ENCODE peak calls at places on chromosomes 4 and X, in eight cellular contexts. L, D, V, O, Z, U, A and G are unnamed samples. For H3K4me1, the result is how much of the 10 kb centered on the place peaks cover.

GRCh38 chr4:73528171-73528570 is 46.6 kb downstream of the AFM start:
- DNase-seq in U (no peak), V (no peak), O (peak), L (no peak), D (no peak), A (no peak), Z (no peak), G (no peak)

GRCh38 chr4:47836655-47837581 is 949 bp downstream of the CORIN start:
- DNase-seq in L (peak), A (peak), Z (peak), D (peak), V (peak), U (no peak), O (peak), G (peak)

GRCh38 chrX:107597791-107598190 is 30.5 kb upstream of the PRPS1 start:
- DNase-seq in A (no peak), L (no peak), Z (no peak), V (no peak), U (no peak), D (no peak), O (no peak), G (no peak)

GRCh38 chr4:113433536-113434246 is 327.8 kb downstream of the CAMK2D start:
- DNase-seq in V (no peak), A (no peak), U (no peak), L (no peak), O (no peak), Z (no peak), D (peak), G (no peak)

GRCh38 chrX:139949703-139950102 is 15.6 kb downstream of the CXorf66 start:
- DNase-seq in U (no peak), A (no peak), V (no peak), D (no peak), O (peak), L (no peak), Z (no peak), G (no peak)

GRCh38 chrX:129161108-129161507 is 362.2 kb downstream of the SMARCA1 start:
- DNase-seq in U (no peak), A (no peak), V (no peak), O (no peak), D (no peak), L (no peak), Z (no peak), G (no peak)

GRCh38 chrX:130715299-130715698 is 187.7 kb downstream of the ENOX2 start:
- DNase-seq in L (no peak), A (no peak), Z (no peak), O (no peak), U (no peak), D (peak), V (no peak), G (no peak)

GRCh38 chrX:129931411-129932136 is 25.6 kb downstream of the UTP14A start:
- DNase-seq in L (peak), O (peak), A (peak), U (peak), Z (peak), V (peak), D (peak), G (peak)

GRCh38 chrX:22690116-22690515 is 309.6 kb upstream of the DDX53 start:
- DNase-seq in Z (no peak), L (peak), V (peak), U (no peak), A (no peak), O (no peak), D (peak), G (no peak)

GRCh38 chr4:157010630-157011029 is 39.0 kb upstream of the PDGFC start:
- DNase-seq in D (no peak), U (no peak), L (no peak), A (no peak), Z (no peak), O (no peak), V (no peak), G (no peak)

GRCh38 chr4:94519925-94520789 is 68.4 kb downstream of the PDLIM5 start:
- DNase-seq in U (no peak), V (no peak), D (no peak), L (no peak), O (no peak), A (no peak), Z (no peak), G (no peak)

GRCh38 chr4:185399466-185399865 is 2.8 kb downstream of the ANKRD37 start:
- DNase-seq in O (no peak), L (no peak), V (no peak), U (no peak), A (no peak), Z (no peak), D (no peak), G (no peak)

GRCh38 chr4:4837921-4838601 is 21.4 kb upstream of the MSX1 start:
- DNase-seq in L (no peak), V (no peak), Z (peak), U (no peak), A (peak), O (peak), D (peak), G (no peak)
- H3K4me1 ChIP-seq in L (under half), V (under half), Z (under half), U (under half), A (under half), O (under half), D (under half), G (under half)

DNA sequence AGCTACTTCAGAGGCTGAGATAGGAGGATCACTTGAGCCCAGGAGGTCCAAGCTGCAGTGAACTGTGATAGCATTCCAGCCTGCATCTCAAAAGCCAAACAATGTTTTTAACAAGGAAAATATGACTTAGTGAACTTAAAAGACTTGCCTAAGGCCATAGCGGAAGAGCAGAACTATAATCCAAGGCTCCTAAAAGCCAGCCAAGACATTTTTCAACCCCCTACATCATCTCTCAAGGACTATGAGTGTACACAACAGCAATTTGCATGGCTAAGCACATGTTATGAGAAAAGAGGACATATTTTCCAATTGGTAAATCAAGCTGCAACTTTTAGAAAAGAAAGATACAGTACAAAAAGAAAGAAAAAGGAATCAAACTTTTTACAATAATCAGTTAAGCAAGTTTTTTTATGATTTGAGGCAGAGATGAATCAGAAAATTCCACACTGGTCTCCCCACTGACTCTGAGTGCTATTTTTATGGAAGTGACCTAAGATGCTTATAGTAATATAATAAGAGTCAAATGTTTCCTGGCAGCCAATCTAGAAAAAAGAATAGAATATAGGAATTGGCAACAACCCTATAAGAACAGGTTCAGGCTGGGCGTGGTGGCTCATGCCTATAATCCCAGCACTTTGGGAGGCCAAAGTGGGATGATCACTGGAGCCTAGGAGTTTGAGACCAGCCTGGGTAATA is 9.8 kb upstream of the ACOT9 start:
- DNase-seq in V (no peak), D (peak), Z (no peak), U (no peak), O (peak), L (no peak), A (no peak), G (no peak)
- H3K27ac ChIP-seq in V (peak), D (peak), Z (no peak), U (no peak), O (peak), L (no peak), A (no peak), G (peak)

GRCh38 chr4:6277139-6277802 is 7.6 kb downstream of the WFS1 start:
- DNase-seq in U (no peak), L (peak), A (no peak), Z (no peak), O (no peak), V (peak), D (no peak), G (no peak)
- H3K4me1 ChIP-seq in U (under half), L (half or more), A (half or more), Z (under half), O (under half), V (half or more), D (under half), G (under half)

GRCh38 chrX:109841869-109842579 is 109.0 kb upstream of the ACSL4 start:
- DNase-seq in V (no peak), A (no peak), U (no peak), O (no peak), Z (no peak), L (no peak), D (peak), G (no peak)

GRCh38 chrX:109845996-109846395 is 112.9 kb upstream of the ACSL4 start:
- DNase-seq in L (no peak), Z (no peak), U (no peak), A (no peak), V (no peak), O (no peak), D (no peak), G (no peak)

GRCh38 chrX:109841257-109841656 is 108.2 kb upstream of the ACSL4 start:
- DNase-seq in L (no peak), D (no peak), Z (no peak), O (no peak), U (no peak), A (no peak), V (no peak), G (no peak)

GRCh38 chrX:109842611-109843010 is 109.6 kb upstream of the ACSL4 start:
- DNase-seq in L (no peak), V (no peak), Z (no peak), U (no peak), D (no peak), O (no peak), A (no peak), G (no peak)

DNA sequence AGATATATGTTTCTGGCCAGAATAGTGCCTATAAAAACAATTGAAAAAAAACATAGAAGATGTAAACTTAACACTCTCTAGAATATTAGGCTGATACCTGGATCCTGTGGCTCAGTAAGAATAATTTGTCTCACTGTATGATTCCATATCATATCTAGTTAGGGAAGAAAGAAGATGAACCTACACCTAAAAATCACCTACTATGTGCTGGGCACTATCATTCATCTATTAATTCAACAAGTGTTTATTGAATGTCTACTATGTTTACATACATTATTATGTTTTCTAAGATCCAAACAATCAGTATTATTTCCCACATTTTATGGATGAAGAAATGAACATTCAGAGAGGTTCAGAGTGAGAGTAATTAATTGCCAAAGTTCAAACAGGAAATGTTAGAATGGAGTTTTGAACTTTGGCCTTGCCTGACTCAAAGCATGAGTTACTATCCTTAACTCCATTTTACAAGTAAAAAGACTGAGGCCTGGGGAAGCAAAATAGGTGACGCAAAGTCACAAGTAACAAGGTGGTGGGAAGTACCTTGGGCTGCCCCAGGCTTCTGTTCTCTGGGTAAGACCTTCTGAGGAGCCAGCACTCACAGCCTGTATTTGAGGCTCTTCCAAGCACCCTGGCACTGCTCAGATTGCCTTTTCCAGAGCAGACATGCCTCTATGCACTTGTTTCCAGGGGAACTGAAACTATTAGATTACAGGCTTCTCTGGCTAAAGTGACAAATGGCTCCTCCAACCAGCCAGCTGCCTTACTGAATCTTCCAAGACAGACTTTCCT is 111.1 kb upstream of the ACSL4 start:
- DNase-seq in V (no peak), L (no peak), O (no peak), U (no peak), Z (no peak), A (no peak), D (peak), G (peak)
- H3K27ac ChIP-seq in V (no peak), L (no peak), O (no peak), U (no peak), Z (no peak), A (no peak), D (no peak), G (peak)

GRCh38 chr4:3527914-3528876 is 4.0 kb downstream of the LRPAP1 start:
- DNase-seq in L (no peak), U (no peak), D (no peak), V (no peak), A (peak), O (no peak), Z (no peak), G (peak)

GRCh38 chr4:3530663-3531254 is 1.5 kb downstream of the LRPAP1 start:
- DNase-seq in O (no peak), A (no peak), D (no peak), U (no peak), Z (no peak), L (no peak), V (no peak), G (peak)

GRCh38 chr4:3530051-3530450 is 2.2 kb downstream of the LRPAP1 start:
- DNase-seq in Z (no peak), U (no peak), V (no peak), O (no peak), L (no peak), A (no peak), D (no peak), G (peak)

GRCh38 chr4:3531306-3531886 is 826 bp downstream of the LRPAP1 start:
- DNase-seq in U (no peak), D (no peak), V (no peak), A (peak), O (no peak), L (no peak), Z (no peak), G (no peak)

DNA sequence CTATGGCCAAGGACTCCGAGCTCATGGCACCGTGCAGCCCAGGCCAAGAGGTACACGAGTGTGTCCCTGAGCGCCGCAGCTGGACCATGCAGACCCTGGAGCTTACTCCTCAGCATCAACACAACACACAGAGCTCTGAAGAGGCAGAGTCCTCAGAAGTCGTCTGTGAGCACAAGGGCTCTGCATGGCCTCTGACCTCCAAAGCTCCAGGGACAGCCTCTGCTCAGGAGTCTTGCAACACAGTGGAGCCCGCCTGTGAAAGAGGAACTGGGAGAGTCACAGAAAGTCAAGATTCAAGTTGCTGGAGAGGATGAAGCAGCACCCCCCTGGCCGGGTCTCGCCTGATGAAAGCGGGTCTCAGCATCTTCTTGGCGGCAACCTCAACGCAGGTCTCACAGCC is 2.9 kb downstream of the LRPAP1 start:
- DNase-seq in U (no peak), O (no peak), Z (no peak), A (peak), L (peak), D (no peak), V (no peak), G (peak)
- H3K4me1 ChIP-seq in U (under half), O (under half), Z (under half), A (under half), L (under half), D (under half), V (under half), G (under half)

GRCh38 chr4:26788341-26788733 is 72.3 kb upstream of the STIM2 start:
- DNase-seq in O (no peak), D (no peak), U (no peak), A (no peak), Z (no peak), L (no peak), V (no peak), G (no peak)

GRCh38 chr4:26789208-26789607 is 71.4 kb upstream of the STIM2 start:
- DNase-seq in Z (no peak), L (no peak), V (no peak), O (peak), U (no peak), A (no peak), D (no peak), G (no peak)

GRCh38 chr4:26785766-26786165 is 74.9 kb upstream of the STIM2 start:
- DNase-seq in Z (no peak), D (no peak), O (no peak), A (no peak), V (no peak), U (no peak), L (no peak), G (no peak)

GRCh38 chr4:26786916-26787315 is 73.7 kb upstream of the STIM2 start:
- DNase-seq in A (no peak), U (no peak), Z (no peak), D (no peak), O (no peak), L (no peak), V (no peak), G (no peak)

DNA sequence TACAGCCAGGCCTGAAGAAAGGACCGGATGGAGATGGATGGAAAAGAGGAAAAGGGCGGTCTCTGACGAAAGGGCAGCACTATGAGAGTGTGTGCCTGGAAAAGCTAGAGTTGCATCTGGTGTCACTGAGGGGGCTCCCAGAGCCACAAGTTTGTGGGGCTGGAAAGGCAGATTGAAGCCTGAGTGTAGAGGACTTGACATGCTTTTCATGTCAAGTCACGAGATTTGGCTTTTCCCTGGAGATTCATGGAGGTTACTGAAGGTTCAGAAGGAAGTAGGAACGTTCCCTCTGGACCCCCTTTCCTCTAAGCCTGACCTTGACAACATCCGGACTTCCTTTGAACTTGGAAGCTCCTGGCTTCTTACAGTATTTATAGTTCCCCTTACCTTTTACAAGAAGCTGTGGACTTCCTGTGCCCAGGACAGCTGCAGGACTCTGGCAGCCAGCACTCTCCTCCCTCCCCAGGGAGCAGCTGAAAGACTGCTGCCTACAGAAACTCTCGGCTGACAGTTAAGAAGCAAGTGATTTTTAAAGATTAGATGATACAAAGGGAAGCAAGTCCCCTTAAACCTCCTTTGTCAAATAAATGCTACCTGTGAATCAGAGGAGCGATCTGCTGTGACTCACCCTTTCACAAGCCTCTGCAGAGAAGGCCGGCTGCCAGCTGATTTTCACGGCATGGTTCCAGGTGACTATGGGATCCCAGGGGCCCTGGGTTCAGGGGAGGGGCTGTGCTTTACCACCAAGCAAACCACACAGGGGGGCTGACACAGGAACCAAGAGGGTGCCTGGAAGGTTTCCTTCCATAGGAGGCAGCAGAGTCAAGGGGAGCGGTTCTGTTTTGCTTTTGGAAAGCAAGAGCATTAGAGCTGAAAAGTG is 72.9 kb upstream of the STIM2 start:
- DNase-seq in V (peak), A (no peak), L (peak), D (peak), U (peak), Z (no peak), O (peak), G (peak)
- H3K27ac ChIP-seq in V (peak), A (no peak), L (peak), D (no peak), U (peak), Z (no peak), O (peak), G (no peak)

DNA sequence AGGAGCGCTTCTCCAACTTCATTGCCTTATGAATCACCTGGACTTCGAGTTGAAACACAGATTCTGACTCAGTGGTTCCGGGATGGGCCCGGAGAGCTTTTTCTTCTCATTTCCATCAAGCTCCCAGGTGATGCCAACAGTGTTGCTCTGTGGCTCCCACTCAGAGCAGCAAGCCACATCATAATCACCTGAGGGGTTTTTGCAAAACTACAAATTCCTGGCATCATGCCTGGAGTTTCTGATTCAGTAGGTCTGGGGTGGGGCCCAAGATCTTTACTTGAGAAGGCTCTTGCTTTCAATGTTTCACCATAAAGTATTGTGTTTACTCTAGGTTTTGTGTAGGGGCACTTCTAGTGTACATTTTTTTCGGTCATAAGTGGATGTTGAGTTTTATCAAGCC is 7.0 kb downstream of the MTM1 start:
- DNase-seq in Z (no peak), O (peak), A (no peak), U (peak), D (peak), L (no peak), V (no peak), G (no peak)
- H3K4me1 ChIP-seq in Z (under half), O (half or more), A (under half), U (under half), D (under half), L (under half), V (under half), G (under half)

DNA sequence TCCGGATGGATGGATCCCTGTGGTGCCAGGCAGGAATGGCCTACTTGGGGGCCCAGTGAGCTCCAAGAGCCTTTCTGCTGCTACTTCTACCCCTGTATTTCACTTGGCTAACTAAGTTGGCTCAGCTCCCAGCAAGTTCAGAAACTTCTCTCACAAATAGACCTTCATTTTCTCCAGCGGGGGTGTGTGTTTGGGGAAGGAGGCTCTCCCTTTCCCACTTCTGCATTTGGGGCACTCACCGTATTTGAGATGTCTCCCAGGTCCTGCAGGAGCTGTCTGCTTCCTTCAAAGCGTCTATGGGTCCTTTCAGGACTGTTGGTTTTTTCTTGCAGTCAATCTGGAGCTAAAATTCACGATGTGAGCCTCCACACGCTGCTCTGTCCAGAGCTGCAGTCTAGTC is 197.7 kb downstream of the SPANXN3 start:
- DNase-seq in V (no peak), O (no peak), U (no peak), D (no peak), L (no peak), A (no peak), Z (no peak), G (no peak)
- H3K27ac ChIP-seq in V (no peak), O (no peak), U (no peak), D (no peak), L (no peak), A (no peak), Z (no peak), G (no peak)

GRCh38 chr4:105432438-105432837 is 41.4 kb downstream of the PPA2 start:
- DNase-seq in O (no peak), V (no peak), L (no peak), U (no peak), D (no peak), Z (no peak), A (no peak), G (no peak)
- H3K4me1 ChIP-seq in O (under half), V (under half), L (under half), U (under half), D (under half), Z (under half), A (under half), G (under half)